ENCODE peak calls at places on chromosome 20, in nine cellular contexts. K is right atrium auricular region, O is upper lobe of right lung, Q is astrocyte, G is ascending aorta, E is Panc1, C is fibroblast of lung, T is ovary, H is adrenal gland. X is an unnamed sample. For H3K4me1, the result is how much of the 10 kb centered on the place peaks cover.

GRCh38 chr20:39378781-39379180 is 416.6 kb downstream of the DHX35 start:
- DNase-seq in K (no peak), O (no peak), Q (no peak), G (no peak), E (no peak), C (no peak), T (no peak), H (no peak), X (no peak)

GRCh38 chr20:8664778-8665177 is 404.1 kb upstream of the PLCB4 start:
- DNase-seq in K (no peak), O (no peak), Q (no peak), G (no peak), E (no peak), C (no peak), T (no peak), H (no peak), X (no peak)

GRCh38 chr20:41469868-41470267 is 103.2 kb upstream of the EMILIN3 start:
- DNase-seq in K (no peak), O (no peak), Q (no peak), G (no peak), E (no peak), C (peak), T (no peak), H (no peak), X (no peak)

GRCh38 chr20:15846446-15846845 is 726.8 kb downstream of the KIF16B start:
- DNase-seq in K (no peak), O (no peak), Q (no peak), G (no peak), E (no peak), C (no peak), T (no peak), H (no peak), X (no peak)

GRCh38 chr20:51062065-51062464 is 39.2 kb upstream of the KCNG1 start:
- DNase-seq in K (no peak), O (no peak), Q (no peak), G (no peak), E (no peak), C (no peak), T (no peak), H (no peak), X (no peak)

GRCh38 chr20:63073738-63074065 is 66.9 kb upstream of the BHLHE23 start:
- DNase-seq in K (no peak), O (peak), Q (no peak), G (no peak), E (no peak), C (no peak), T (peak), H (no peak), X (peak)

GRCh38 chr20:19757973-19758887 is at the start of gene RIN2:
- DNase-seq in K (peak), O (peak), Q (peak), G (peak), E (peak), C (peak), T (peak), H (peak), X (peak)

GRCh38 chr20:50146732-50147662 is 6.5 kb downstream of the PEDS1 start:
- DNase-seq in K (peak), O (peak), Q (peak), G (no peak), E (no peak), C (peak), T (no peak), H (no peak), X (no peak)

DNA sequence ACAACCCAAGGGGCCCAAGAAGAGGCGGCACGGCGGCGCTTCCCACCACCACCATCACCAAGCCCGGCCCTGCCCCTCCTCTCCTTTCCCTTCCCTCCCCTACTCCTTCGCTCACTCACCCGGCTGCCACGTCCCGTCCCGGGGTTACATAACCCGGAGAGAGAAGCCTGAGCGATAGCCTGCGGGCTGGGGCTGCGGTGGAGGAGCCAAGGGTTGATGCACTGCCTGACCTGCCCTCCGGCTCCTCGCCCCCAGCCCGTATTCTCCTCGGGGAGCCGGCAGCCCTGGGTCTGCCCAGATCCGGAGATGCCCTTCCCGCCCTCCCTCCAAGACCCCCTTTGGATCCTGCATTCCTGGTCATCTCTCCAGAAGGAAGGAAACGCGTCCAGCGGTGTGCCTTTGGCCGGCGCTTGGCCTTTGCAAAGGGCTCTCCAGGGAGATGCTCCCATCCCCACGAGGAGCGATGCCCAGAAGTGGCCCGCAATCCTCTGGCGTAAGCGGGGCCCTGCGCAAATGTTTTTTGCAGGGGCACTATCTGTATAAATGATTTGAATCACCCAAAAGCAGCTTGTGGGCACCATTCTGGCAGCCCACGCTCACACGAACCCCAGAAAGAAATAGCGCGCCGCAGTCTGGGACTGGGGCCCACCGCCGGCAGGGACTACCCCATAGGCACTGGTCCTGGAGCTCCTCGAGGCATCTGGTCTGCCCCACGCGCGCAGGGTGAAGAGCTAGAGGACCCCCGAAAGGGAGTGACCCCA is 4.7 kb upstream of the CPXM1 start:
- DNase-seq in K (no peak), O (no peak), Q (no peak), G (peak), E (no peak), C (no peak), T (no peak), H (no peak), X (no peak)
- H3K4me3 ChIP-seq in K (no peak), O (no peak), Q (no peak), G (no peak), E (no peak), C (no peak), T (no peak), H (no peak), X (no peak)

GRCh38 chr20:48390981-48391380 is 436.8 kb downstream of the PREX1 start:
- DNase-seq in K (no peak), O (no peak), Q (no peak), G (no peak), E (no peak), C (no peak), T (no peak), H (no peak), X (no peak)
- TF ChIP-seq CTCF in K (no peak), O (no peak), Q (no peak), G (no peak), E (no peak), C (no peak), T (no peak), H (no peak), X (no peak)

GRCh38 chr20:33687993-33688937 is 2.1 kb upstream of the E2F1 start:
- DNase-seq in K (no peak), O (no peak), Q (no peak), G (no peak), E (no peak), C (no peak), T (no peak), H (no peak), X (no peak)

GRCh38 chr20:33687370-33687915 is 1.3 kb upstream of the E2F1 start:
- DNase-seq in K (no peak), O (no peak), Q (no peak), G (no peak), E (no peak), C (no peak), T (no peak), H (no peak), X (no peak)

GRCh38 chr20:33685328-33686007 is 717 bp downstream of the E2F1 start:
- DNase-seq in K (no peak), O (no peak), Q (no peak), G (no peak), E (no peak), C (no peak), T (no peak), H (no peak), X (peak)

GRCh38 chr20:33686008-33686983 is at the start of gene E2F1:
- DNase-seq in K (peak), O (peak), Q (peak), G (peak), E (peak), C (peak), T (peak), H (peak), X (peak)

DNA sequence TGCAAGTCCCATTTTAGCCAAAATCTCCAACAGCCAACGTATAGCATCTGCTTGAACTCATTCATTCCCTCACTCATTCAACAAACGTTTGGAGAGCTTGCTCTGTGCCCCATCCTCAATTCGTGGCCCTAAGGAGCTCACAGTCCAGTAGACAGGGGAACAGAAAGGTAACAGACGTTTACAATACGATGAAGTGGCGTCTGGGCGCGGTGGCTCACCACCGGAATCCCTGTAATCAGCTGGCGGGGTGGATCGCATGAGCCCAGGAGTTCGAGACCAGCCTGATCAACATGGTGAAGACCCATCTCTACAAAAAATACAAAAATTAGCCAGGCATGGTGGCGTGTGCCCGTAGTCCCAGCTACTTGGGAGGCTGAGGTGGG is 790 bp upstream of the E2F1 start:
- DNase-seq in K (no peak), O (no peak), Q (no peak), G (no peak), E (no peak), C (no peak), T (no peak), H (no peak), X (no peak)
- H3K4me1 ChIP-seq in K (under half), O (under half), Q (under half), G (under half), E (under half), C (under half), T (under half), H (under half), X (under half)

DNA sequence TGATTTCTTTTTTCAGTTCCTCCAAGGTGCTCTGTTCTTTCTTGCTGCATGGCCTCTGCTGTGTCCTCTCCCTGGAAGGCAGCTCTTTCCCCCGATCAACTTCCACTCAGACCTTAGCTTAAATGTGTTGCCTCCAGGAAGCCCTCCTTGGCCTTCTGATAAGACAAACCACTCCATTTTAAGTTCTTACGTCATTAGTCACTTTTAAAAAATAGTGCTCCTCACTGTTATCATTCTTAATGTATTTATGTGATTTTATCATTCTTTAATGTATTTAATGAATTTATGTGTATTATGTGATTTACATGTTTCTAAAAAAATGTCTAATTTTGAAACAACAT is 12.2 kb upstream of the MANBAL start:
- DNase-seq in K (no peak), O (no peak), Q (no peak), G (no peak), E (no peak), C (no peak), T (no peak), H (no peak), X (no peak)
- H3K4me3 ChIP-seq in K (no peak), O (no peak), Q (no peak), G (no peak), E (no peak), C (peak), T (no peak), H (no peak), X (no peak)

GRCh38 chr20:22921595-22922421 is 113.3 kb upstream of the SSTR4 start:
- DNase-seq in K (no peak), O (no peak), Q (peak), G (no peak), E (no peak), C (peak), T (no peak), H (no peak), X (no peak)

GRCh38 chr20:22924949-22925612 is 110.0 kb upstream of the SSTR4 start:
- DNase-seq in K (no peak), O (no peak), Q (no peak), G (no peak), E (no peak), C (no peak), T (no peak), H (no peak), X (no peak)

GRCh38 chr20:22925613-22925983 is 109.5 kb upstream of the SSTR4 start:
- DNase-seq in K (no peak), O (no peak), Q (no peak), G (no peak), E (no peak), C (no peak), T (no peak), H (no peak), X (no peak)

GRCh38 chr20:22922987-22923386 is 112.1 kb upstream of the SSTR4 start:
- DNase-seq in K (no peak), O (no peak), Q (no peak), G (no peak), E (no peak), C (no peak), T (no peak), H (no peak), X (no peak)

GRCh38 chr20:22924036-22924737 is 110.9 kb upstream of the SSTR4 start:
- DNase-seq in K (no peak), O (no peak), Q (no peak), G (no peak), E (no peak), C (no peak), T (peak), H (no peak), X (no peak)
- TF ChIP-seq CTCF in K (no peak), O (no peak), Q (no peak), G (no peak), E (no peak), C (no peak), T (no peak), H (no peak), X (no peak)

X was measured in Caco-2.